ENCODE peak calls at places on chromosomes 4 and X, in five cellular contexts. G, W, P, M and I are unnamed samples.

GRCh38 chr4:3346146-3346545 is 53.3 kb downstream of the RGS12 start:
- DNase-seq in G (peak), W (no peak), P (peak), M (peak), I (peak)

GRCh38 chr4:15167743-15168142 is 165.5 kb downstream of the CPEB2 start:
- DNase-seq in G (no peak), W (no peak), P (no peak), M (no peak), I (no peak)

GRCh38 chr4:166422475-166422874 is 549.4 kb downstream of the TLL1 start:
- DNase-seq in G (no peak), W (no peak), P (no peak), M (peak), I (peak)

GRCh38 chrX:136627381-136627780 is 20.6 kb upstream of the CD40LG start:
- DNase-seq in G (no peak), W (no peak), P (no peak), M (no peak), I (no peak)

GRCh38 chrX:11451133-11451532 is 157.9 kb downstream of the AMELX start:
- DNase-seq in G (no peak), W (no peak), P (no peak), M (no peak), I (no peak)

GRCh38 chrX:144946696-144947095 is 300.6 kb upstream of the SPANXN1 start:
- DNase-seq in G (no peak), W (no peak), P (no peak), M (no peak), I (no peak)

GRCh38 chr4:153142700-153143438 is 61.4 kb upstream of the TRIM2 start:
- DNase-seq in G (peak), W (peak), P (no peak), M (peak), I (peak)

GRCh38 chr4:105088110-105088879 is 58.4 kb upstream of the TET2 start:
- DNase-seq in G (peak), W (no peak), P (no peak), M (peak), I (peak)

GRCh38 chrX:18828832-18829404 is 121.5 kb downstream of the PPEF1 start:
- DNase-seq in G (no peak), W (no peak), P (no peak), M (peak), I (peak)

GRCh38 chr4:8698341-8699062 is 105.9 kb downstream of the CPZ start:
- DNase-seq in G (no peak), W (peak), P (no peak), M (no peak), I (no peak)

GRCh38 chrX:35711281-35711680 is 86.9 kb upstream of the MAGEB16 start:
- DNase-seq in G (no peak), W (no peak), P (no peak), M (no peak), I (no peak)

GRCh38 chr4:41933997-41934812 is 1.0 kb upstream of the TMEM33 start:
- DNase-seq in G (no peak), W (no peak), P (no peak), M (no peak), I (no peak)

GRCh38 chr4:169791527-169792156 is 33.9 kb upstream of the HPF1 start:
- DNase-seq in G (peak), W (no peak), P (no peak), M (peak), I (peak)

GRCh38 chr4:7699040-7699439 is 240.6 kb downstream of the AFAP1 start:
- DNase-seq in G (peak), W (no peak), P (no peak), M (no peak), I (peak)

GRCh38 chrX:150704030-150704613 is 10.9 kb downstream of the MTMR1 start:
- DNase-seq in G (no peak), W (no peak), P (no peak), M (peak), I (peak)

GRCh38 chr4:13881880-13882279 is 254.4 kb upstream of the BOD1L1 start:
- DNase-seq in G (no peak), W (no peak), P (no peak), M (peak), I (no peak)

GRCh38 chr4:32022071-32022470 is 1301.9 kb downstream of the PCDH7 start:
- DNase-seq in G (no peak), W (no peak), P (no peak), M (peak), I (peak)

GRCh38 chr4:85370400-85371032 is 104.4 kb upstream of the ARHGAP24 start:
- DNase-seq in G (peak), W (no peak), P (peak), M (peak), I (peak)

GRCh38 chr4:8319061-8319460 is 49.5 kb downstream of the HTRA3 start:
- DNase-seq in G (peak), W (peak), P (no peak), M (no peak), I (no peak)

GRCh38 chr4:141195095-141195707 is 25.5 kb upstream of the ZNF330 start:
- DNase-seq in G (no peak), W (no peak), P (no peak), M (no peak), I (no peak)

GRCh38 chrX:26032141-26032917 is 105.8 kb upstream of the MAGEB18 start:
- DNase-seq in G (no peak), W (no peak), P (no peak), M (no peak), I (peak)

GRCh38 chrX:119374736-119375135 is 24.4 kb upstream of the SLC25A43 start:
- DNase-seq in G (no peak), W (no peak), P (no peak), M (peak), I (peak)

GRCh38 chrX:103464774-103465117 is 54.5 kb downstream of the RAB40A start:
- DNase-seq in G (peak), W (peak), P (peak), M (peak), I (peak)
- H3K4me3 ChIP-seq in G (peak), W (no peak), P (no peak), M (no peak), I (peak)

GRCh38 chrX:49039598-49040375 is 3.4 kb downstream of the TFE3 start:
- DNase-seq in G (peak), W (peak), P (no peak), M (peak), I (peak)
- TF ChIP-seq CTCF in G (no peak), W (no peak), P (no peak), M (peak), I (no peak)

DNA sequence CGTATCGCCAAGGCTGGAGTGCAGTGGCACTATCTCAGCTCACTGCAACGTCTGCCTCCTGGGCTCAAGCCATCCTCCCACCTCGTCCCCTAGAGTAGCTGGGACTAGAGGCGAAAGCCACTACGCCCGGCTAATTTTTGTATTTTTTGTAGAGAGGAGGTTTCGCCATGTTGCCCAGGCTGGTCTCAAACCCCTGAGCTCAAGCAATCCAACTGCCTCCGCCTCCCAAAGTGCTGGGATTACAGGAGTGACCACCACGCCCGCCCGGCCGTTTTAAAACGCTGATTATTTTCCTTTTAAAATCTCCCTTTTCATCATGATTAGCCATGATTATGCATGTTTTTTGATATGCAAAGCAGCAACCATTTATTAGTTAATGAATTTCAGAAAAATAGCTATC is 2.2 kb downstream of the N4BP2 start:
- DNase-seq in G (no peak), W (peak), P (no peak), M (no peak), I (no peak)
- H3K4me3 ChIP-seq in G (peak), W (no peak), P (no peak), M (no peak), I (peak)

GRCh38 chr4:177671387-177671786 is 229.2 kb upstream of the AGA start:
- DNase-seq in G (no peak), W (no peak), P (no peak), M (no peak), I (no peak)

GRCh38 chr4:177671845-177672244 is 229.6 kb upstream of the AGA start:
- DNase-seq in G (no peak), W (no peak), P (no peak), M (no peak), I (no peak)

DNA sequence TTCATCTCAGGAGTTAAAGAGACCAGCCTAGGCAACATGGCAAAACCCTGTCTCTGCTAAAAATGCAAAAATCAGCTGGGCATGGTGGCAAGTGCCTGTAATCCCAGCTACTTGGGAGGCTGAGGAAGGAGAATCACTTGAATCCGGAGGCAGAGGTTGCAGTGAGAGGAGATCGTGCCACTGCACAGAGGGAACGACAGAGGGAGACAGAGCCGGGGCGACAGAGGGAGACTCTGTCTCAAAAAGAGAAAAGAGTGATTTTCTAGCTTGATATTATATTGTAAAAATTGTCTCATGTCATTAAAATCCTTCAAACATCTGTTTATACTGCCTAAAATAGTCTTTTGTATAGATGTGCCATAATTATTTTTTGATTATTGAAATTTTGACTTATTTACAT is 225.4 kb upstream of the AGA start:
- DNase-seq in G (no peak), W (no peak), P (no peak), M (no peak), I (peak)
- TF ChIP-seq CTCF in G (no peak), W (no peak), P (peak), M (peak), I (peak)

DNA sequence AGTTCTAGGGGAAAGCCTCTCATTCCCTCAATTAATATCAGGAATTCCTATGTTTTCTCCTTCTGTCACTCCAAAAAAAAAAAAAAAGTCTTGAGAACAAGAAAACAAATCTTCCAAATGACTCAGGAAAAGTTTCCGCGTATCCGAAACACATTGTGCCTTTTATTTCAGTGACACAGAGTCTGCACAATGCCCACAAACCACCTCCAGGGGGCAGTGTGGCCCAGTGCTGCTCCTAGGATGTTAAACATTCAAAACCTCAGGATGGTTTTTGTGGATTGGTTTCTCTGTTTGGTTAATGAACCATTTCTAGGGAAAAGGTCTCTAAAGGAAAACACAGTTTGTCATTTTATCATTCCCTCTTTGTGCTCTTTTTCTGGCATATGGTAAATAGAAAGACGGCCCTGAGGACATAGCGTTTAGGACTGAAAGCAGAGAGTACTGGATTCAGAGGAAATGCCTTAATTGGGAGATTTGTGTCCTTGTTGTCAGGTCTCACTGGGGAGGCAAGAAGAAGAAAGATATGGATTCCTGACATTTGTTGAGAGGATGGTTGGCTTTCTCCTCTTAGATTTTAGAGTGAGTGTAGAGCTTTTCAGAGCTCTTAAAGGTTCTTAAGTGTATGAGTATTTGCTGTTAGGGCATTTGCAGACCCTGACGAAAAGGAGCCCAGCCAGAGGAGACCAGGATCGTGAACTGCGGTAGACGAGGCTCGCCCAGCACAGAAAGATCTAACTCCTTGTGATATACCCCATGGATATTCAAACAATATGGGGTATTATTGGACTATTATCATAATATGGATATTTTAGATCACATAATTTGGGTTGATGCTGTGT is 65.7 kb upstream of the MAP9 start:
- DNase-seq in G (peak), W (peak), P (no peak), M (peak), I (peak)
- H3K4me3 ChIP-seq in G (peak), W (no peak), P (no peak), M (no peak), I (peak)

GRCh38 chrX:45632506-45632905 is 431.8 kb upstream of the DIPK2B start:
- DNase-seq in G (no peak), W (no peak), P (no peak), M (no peak), I (no peak)
- TF ChIP-seq CTCF in G (no peak), W (no peak), P (no peak), M (no peak), I (no peak)

GRCh38 chr4:1872918-1873269 is 1.7 kb downstream of the NSD2 start:
- DNase-seq in G (no peak), W (no peak), P (no peak), M (peak), I (peak)

GRCh38 chr4:1873776-1874175 is 2.6 kb downstream of the NSD2 start:
- DNase-seq in G (no peak), W (no peak), P (no peak), M (no peak), I (no peak)

GRCh38 chr4:1871471-1872021 is 353 bp downstream of the NSD2 start:
- DNase-seq in G (peak), W (no peak), P (no peak), M (no peak), I (peak)

GRCh38 chr4:1873291-1873690 is 2.1 kb downstream of the NSD2 start:
- DNase-seq in G (no peak), W (no peak), P (no peak), M (no peak), I (no peak)

DNA sequence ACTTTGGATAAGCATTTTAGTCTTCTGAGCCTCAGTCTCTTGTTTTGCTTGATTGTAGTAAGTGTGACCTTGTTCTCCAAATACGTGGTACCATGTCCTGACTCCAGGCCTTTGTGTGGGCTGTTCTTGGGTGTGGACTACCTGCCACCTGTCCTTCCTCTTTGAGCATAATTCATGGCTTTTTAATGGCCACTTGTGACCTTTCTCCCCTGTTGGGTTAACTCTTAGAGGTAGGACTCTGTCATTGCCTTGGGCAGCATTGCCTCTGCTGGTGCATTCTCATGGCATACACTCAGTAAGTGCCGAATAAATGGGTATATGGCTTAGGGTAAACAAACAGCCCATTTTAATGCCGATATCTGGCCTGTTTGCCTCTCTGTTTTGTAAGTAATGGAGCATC is 3.0 kb downstream of the NSD2 start:
- DNase-seq in G (no peak), W (no peak), P (no peak), M (no peak), I (no peak)
- H3K4me3 ChIP-seq in G (no peak), W (no peak), P (peak), M (no peak), I (no peak)

DNA sequence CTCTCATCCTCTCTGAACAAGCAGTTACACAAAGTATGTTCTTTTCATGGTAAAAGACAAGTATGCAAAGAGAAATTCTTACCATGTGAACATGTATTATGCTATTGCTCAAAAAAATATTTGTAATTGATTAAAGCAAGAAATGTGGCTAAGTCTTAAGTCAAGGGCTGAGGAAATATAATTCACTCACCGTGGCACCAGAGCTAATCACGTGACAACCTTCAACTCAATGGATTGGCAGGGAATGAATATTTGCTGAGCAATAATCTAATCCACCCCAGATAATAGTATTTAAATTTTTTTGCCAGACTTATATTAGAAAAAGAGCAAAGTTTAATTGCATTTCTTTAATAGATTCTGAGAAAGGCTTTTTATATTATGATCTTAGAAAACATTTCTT is 310.2 kb downstream of the HS3ST1 start:
- DNase-seq in G (no peak), W (no peak), P (no peak), M (no peak), I (no peak)
- TF ChIP-seq CTCF in G (no peak), W (no peak), P (no peak), M (no peak), I (no peak)

GRCh38 chr4:76199664-76200211 is 13.9 kb downstream of the SCARB2 start:
- DNase-seq in G (no peak), W (no peak), P (peak), M (no peak), I (no peak)
- H3K4me3 ChIP-seq in G (no peak), W (no peak), P (peak), M (no peak), I (no peak)

GRCh38 chr4:38684271-38684670 is 20.3 kb downstream of the KLF3 start:
- DNase-seq in G (no peak), W (no peak), P (no peak), M (no peak), I (no peak)

GRCh38 chr4:38687571-38688011 is 23.6 kb downstream of the KLF3 start:
- DNase-seq in G (no peak), W (no peak), P (no peak), M (peak), I (no peak)

GRCh38 chr4:38684951-38685350 is 21.0 kb downstream of the KLF3 start:
- DNase-seq in G (no peak), W (no peak), P (no peak), M (no peak), I (no peak)

GRCh38 chr4:38688676-38689355 is 24.8 kb downstream of the KLF3 start:
- DNase-seq in G (peak), W (no peak), P (no peak), M (no peak), I (no peak)

GRCh38 chr4:38686682-38687081 is 22.7 kb downstream of the KLF3 start:
- DNase-seq in G (no peak), W (no peak), P (no peak), M (no peak), I (no peak)
- TF ChIP-seq CTCF in G (no peak), W (no peak), P (no peak), M (no peak), I (no peak)